ENCODE peak calls at places on chromosomes 12 and 14, in five cellular contexts. U, D, A, L and P are unnamed samples.

GRCh38 chr12:70619471-70620152 is 17.6 kb downstream of the PTPRB start:
- DNase-seq in U (no peak), D (peak; percentile 70), A (peak; percentile 32), L (no peak), P (no peak)

GRCh38 chr12:2796187-2796663 is 1.5 kb downstream of the FKBP4 start:
- DNase-seq in U (no peak), D (no peak), A (no peak), L (no peak), P (no peak)

GRCh38 chr12:4909397-4909733 is 340 bp upstream of the KCNA1 start:
- DNase-seq in U (peak; percentile 21), D (no peak), A (no peak), L (no peak), P (no peak)

GRCh38 chr12:32120419-32120818 is 13.8 kb downstream of the BICD1 start:
- DNase-seq in U (no peak), D (peak; percentile 40), A (no peak), L (no peak), P (no peak)

GRCh38 chr14:105311838-105312237 is 2.7 kb upstream of the PACS2 start:
- DNase-seq in U (peak; percentile 7), D (no peak), A (no peak), L (no peak), P (no peak)

GRCh38 chr14:102140027-102140749 is 491 bp downstream of the WDR20 start:
- DNase-seq in U (peak; percentile 48), D (no peak), A (peak; percentile 25), L (peak; percentile 6), P (no peak)

GRCh38 chr12:3770891-3771290 is 18.0 kb upstream of the CRACR2A start:
- DNase-seq in U (no peak), D (peak; percentile 61), A (no peak), L (no peak), P (no peak)

GRCh38 chr14:71478542-71478941 is 453.7 kb upstream of the RGS6 start:
- DNase-seq in U (no peak), D (peak; percentile 64), A (no peak), L (no peak), P (no peak)

GRCh38 chr12:120529641-120530314 is 820 bp upstream of the COQ5 start:
- DNase-seq in U (peak; percentile 30), D (peak; percentile 33), A (peak; percentile 40), L (peak; percentile 68), P (no peak)

GRCh38 chr12:34294671-34295365 is 272.5 kb downstream of the ALG10 start:
- DNase-seq in U (no peak), D (no peak), A (no peak), L (no peak), P (no peak)

GRCh38 chr12:111394480-111394879 is 11.2 kb upstream of the SH2B3 start:
- DNase-seq in U (no peak), D (no peak), A (no peak), L (no peak), P (no peak)

GRCh38 chr12:111395557-111396187 is 10.1 kb upstream of the SH2B3 start:
- DNase-seq in U (no peak), D (no peak), A (no peak), L (no peak), P (no peak)

GRCh38 chr12:111401167-111401605 is 4.5 kb upstream of the SH2B3 start:
- DNase-seq in U (no peak), D (no peak), A (no peak), L (no peak), P (no peak)

GRCh38 chr12:111396726-111397445 is 8.8 kb upstream of the SH2B3 start:
- DNase-seq in U (peak; percentile 92), D (peak; percentile 73), A (peak; percentile 88), L (peak; percentile 61), P (no peak)

GRCh38 chr12:111398530-111398929 is 7.2 kb upstream of the SH2B3 start:
- DNase-seq in U (no peak), D (no peak), A (peak; percentile 10), L (no peak), P (no peak)
- TF ChIP-seq MXI1 in U (no peak), D (no peak), A (no peak), L (no peak), P (no peak)

GRCh38 chr14:35383569-35384385 is 20.8 kb downstream of the NFKBIA start:
- DNase-seq in U (no peak), D (no peak), A (no peak), L (no peak), P (no peak)
- TF ChIP-seq MXI1 in U (no peak), D (no peak), A (no peak), L (no peak), P (no peak)

GRCh38 chr12:54667945-54668344 is 19.8 kb upstream of the DCD start:
- DNase-seq in U (no peak), D (no peak), A (no peak), L (no peak), P (no peak)
- TF ChIP-seq MXI1 in U (no peak), D (no peak), A (no peak), L (no peak), P (no peak)

GRCh38 chr12:6167327-6168280 is 32.6 kb upstream of the CD9 start:
- DNase-seq in U (no peak), D (peak; percentile 99), A (peak; percentile 70), L (peak; percentile 30), P (peak; percentile 62)
- TF ChIP-seq MXI1 in U (no peak), D (no peak), A (no peak), L (no peak), P (no peak)

GRCh38 chr14:31057701-31058364 is 31.7 kb upstream of the STRN3 start:
- DNase-seq in U (no peak), D (no peak), A (no peak), L (no peak), P (no peak)
- TF ChIP-seq MXI1 in U (no peak), D (no peak), A (no peak), L (no peak), P (no peak)

GRCh38 chr12:43406797-43407196 is 145.2 kb downstream of the ADAMTS20 start:
- DNase-seq in U (no peak), D (no peak), A (no peak), L (no peak), P (no peak)
- TF ChIP-seq MXI1 in U (no peak), D (no peak), A (no peak), L (no peak), P (no peak)